ENCODE peak calls at places on chromosomes 12 and 14, in five cellular contexts. G, Y, A, J and N are unnamed samples.

GRCh38 chr14:34043627-34044372 is 92.9 kb upstream of the EGLN3 start:
- DNase-seq in A (peak), J (peak), G (peak), Y (peak), N (no peak)

GRCh38 chr12:110316861-110317260 is 35.8 kb downstream of the ATP2A2 start:
- DNase-seq in J (no peak), G (no peak), A (no peak), Y (no peak), N (peak)

GRCh38 chr12:5260086-5260485 is 171.8 kb upstream of the NTF3 start:
- DNase-seq in Y (no peak), A (no peak), G (no peak), J (no peak), N (no peak)

GRCh38 chr12:57539134-57539768 is 7.7 kb downstream of the DCTN2 start:
- DNase-seq in J (peak), G (no peak), A (no peak), Y (no peak), N (no peak)

GRCh38 chr12:91139981-91140659 is 28.8 kb upstream of the LUM start:
- DNase-seq in Y (no peak), A (no peak), G (no peak), J (no peak), N (peak)

GRCh38 chr12:52715416-52715815 is 12.1 kb upstream of the KRT77 start:
- DNase-seq in Y (no peak), G (peak), J (peak), A (peak), N (no peak)

GRCh38 chr12:99906786-99907185 is 78.0 kb downstream of the ANKS1B start:
- DNase-seq in J (no peak), G (no peak), Y (no peak), A (no peak), N (no peak)

GRCh38 chr12:58916891-58917570 is 3.3 kb downstream of the LRIG3 start:
- DNase-seq in A (no peak), J (no peak), Y (no peak), G (no peak), N (peak)

GRCh38 chr14:59582161-59582560 is 5.5 kb upstream of the CCDC175 start:
- DNase-seq in G (no peak), A (no peak), Y (no peak), J (no peak), N (no peak)

GRCh38 chr12:116423053-116423452 is 136.1 kb upstream of the MAP1LC3B2 start:
- DNase-seq in Y (no peak), G (no peak), J (no peak), A (no peak), N (peak)

GRCh38 chr14:61258985-61259384 is 22.2 kb downstream of the TMEM30B start:
- DNase-seq in A (no peak), Y (no peak), G (no peak), J (no peak), N (peak)

GRCh38 chr14:95348395-95349080 is 28.8 kb upstream of the CLMN start:
- DNase-seq in A (no peak), G (no peak), J (no peak), Y (no peak), N (no peak)

GRCh38 chr12:120199595-120200306 is 1.2 kb downstream of the RPLP0 start:
- DNase-seq in G (no peak), A (no peak), J (no peak), Y (no peak), N (peak)

GRCh38 chr12:6547987-6548386 is 7.9 kb downstream of the IFFO1 start:
- DNase-seq in A (no peak), Y (no peak), G (peak), J (peak), N (peak)

GRCh38 chr12:32727237-32727636 is 28.5 kb downstream of the YARS2 start:
- DNase-seq in Y (no peak), A (no peak), J (no peak), G (peak), N (no peak)

GRCh38 chr12:100138048-100138907 is 4.4 kb downstream of the BLTP3B start:
- DNase-seq in A (no peak), G (peak), J (no peak), Y (no peak), N (peak)

GRCh38 chr12:129101404-129101803 is 248.1 kb downstream of the GLT1D1 start:
- DNase-seq in Y (no peak), A (no peak), G (no peak), J (no peak), N (no peak)

GRCh38 chr12:131865196-131865875 is 29.1 kb upstream of the ULK1 start:
- DNase-seq in J (no peak), Y (no peak), G (peak), A (no peak), N (peak)

GRCh38 chr12:64551676-64552075 is 58.6 kb upstream of the RASSF3 start:
- DNase-seq in Y (no peak), A (no peak), G (no peak), J (no peak), N (no peak)

GRCh38 chr12:40947812-40948211 is 240.3 kb upstream of the PDZRN4 start:
- DNase-seq in G (peak), A (no peak), Y (no peak), J (no peak), N (no peak)

GRCh38 chr14:96960598-96961116 is 163.5 kb downstream of the VRK1 start:
- DNase-seq in G (no peak), J (no peak), Y (no peak), A (no peak), N (no peak)

GRCh38 chr14:103001651-103002396 is 55.5 kb downstream of the CDC42BPB start:
- DNase-seq in J (no peak), G (no peak), A (no peak), Y (peak), N (no peak)

GRCh38 chr14:39492267-39492666 is 60.0 kb upstream of the FBXO33 start:
- DNase-seq in J (no peak), Y (no peak), G (peak), A (no peak), N (peak)

GRCh38 chr12:70960484-70960883 is 39.9 kb upstream of the PTPRR start:
- DNase-seq in A (no peak), Y (no peak), G (no peak), J (no peak), N (no peak)

GRCh38 chr14:38931969-38932652 is 170.9 kb downstream of the SEC23A start:
- DNase-seq in Y (no peak), G (no peak), J (no peak), A (peak), N (no peak)

GRCh38 chr14:104267895-104268294 is 129.5 kb downstream of the KIF26A start:
- DNase-seq in G (no peak), Y (no peak), J (no peak), A (no peak), N (no peak)

GRCh38 chr12:43692064-43692463 is 66.5 kb downstream of the PUS7L start:
- DNase-seq in Y (no peak), G (no peak), A (no peak), J (no peak), N (peak)

GRCh38 chr12:115174928-115175327 is 491.0 kb upstream of the TBX3 start:
- DNase-seq in G (no peak), A (no peak), J (no peak), Y (no peak), N (no peak)

GRCh38 chr12:26845057-26845666 is 12.2 kb upstream of the ITPR2 start:
- DNase-seq in G (peak), A (peak), Y (no peak), J (no peak), N (peak)

GRCh38 chr12:14384783-14385638 is 19.5 kb downstream of the ATF7IP start:
- DNase-seq in J (peak), A (peak), Y (peak), G (peak), N (peak)

GRCh38 chr14:90959344-90959743 is 101.1 kb downstream of the RPS6KA5 start:
- DNase-seq in Y (no peak), A (no peak), J (no peak), G (no peak), N (no peak)

GRCh38 chr12:108856428-108857157 is 790 bp downstream of the SSH1 start:
- DNase-seq in G (peak), J (peak), Y (no peak), A (peak), N (peak)

GRCh38 chr12:93803408-93803807 is 126.2 kb downstream of the CRADD start:
- DNase-seq in Y (no peak), G (no peak), A (no peak), J (no peak), N (peak)

GRCh38 chr12:105445261-105446015 is 114.9 kb downstream of the C12orf75 start:
- DNase-seq in J (no peak), Y (no peak), A (peak), G (peak), N (peak)

GRCh38 chr12:105449406-105449805 is 118.9 kb downstream of the C12orf75 start:
- DNase-seq in G (no peak), J (no peak), Y (no peak), A (no peak), N (no peak)

GRCh38 chr12:105440037-105440664 is 109.7 kb downstream of the C12orf75 start:
- DNase-seq in G (no peak), J (no peak), Y (no peak), A (no peak), N (no peak)

GRCh38 chr12:105444050-105444808 is 113.7 kb downstream of the C12orf75 start:
- DNase-seq in A (no peak), J (no peak), Y (no peak), G (peak), N (peak)

DNA sequence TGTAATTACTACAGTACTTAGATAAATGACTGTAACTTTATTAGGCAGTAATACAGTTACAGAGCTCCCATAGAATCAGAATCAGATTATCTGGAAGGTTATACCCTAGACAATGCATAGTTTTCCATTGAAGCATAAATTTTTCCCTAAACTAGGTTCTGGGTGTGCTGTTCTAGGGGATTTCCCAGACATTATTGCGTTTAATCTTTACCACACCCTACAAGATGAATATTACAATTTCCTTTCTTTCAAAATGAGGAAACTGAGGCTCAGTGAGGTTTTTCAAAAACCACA is 114.3 kb downstream of the C12orf75 start:
- DNase-seq in Y (no peak), J (no peak), A (no peak), G (no peak), N (peak)
- TF ChIP-seq RFX5 in Y (no peak), J (no peak), A (no peak), G (no peak), N (no peak)

DNA sequence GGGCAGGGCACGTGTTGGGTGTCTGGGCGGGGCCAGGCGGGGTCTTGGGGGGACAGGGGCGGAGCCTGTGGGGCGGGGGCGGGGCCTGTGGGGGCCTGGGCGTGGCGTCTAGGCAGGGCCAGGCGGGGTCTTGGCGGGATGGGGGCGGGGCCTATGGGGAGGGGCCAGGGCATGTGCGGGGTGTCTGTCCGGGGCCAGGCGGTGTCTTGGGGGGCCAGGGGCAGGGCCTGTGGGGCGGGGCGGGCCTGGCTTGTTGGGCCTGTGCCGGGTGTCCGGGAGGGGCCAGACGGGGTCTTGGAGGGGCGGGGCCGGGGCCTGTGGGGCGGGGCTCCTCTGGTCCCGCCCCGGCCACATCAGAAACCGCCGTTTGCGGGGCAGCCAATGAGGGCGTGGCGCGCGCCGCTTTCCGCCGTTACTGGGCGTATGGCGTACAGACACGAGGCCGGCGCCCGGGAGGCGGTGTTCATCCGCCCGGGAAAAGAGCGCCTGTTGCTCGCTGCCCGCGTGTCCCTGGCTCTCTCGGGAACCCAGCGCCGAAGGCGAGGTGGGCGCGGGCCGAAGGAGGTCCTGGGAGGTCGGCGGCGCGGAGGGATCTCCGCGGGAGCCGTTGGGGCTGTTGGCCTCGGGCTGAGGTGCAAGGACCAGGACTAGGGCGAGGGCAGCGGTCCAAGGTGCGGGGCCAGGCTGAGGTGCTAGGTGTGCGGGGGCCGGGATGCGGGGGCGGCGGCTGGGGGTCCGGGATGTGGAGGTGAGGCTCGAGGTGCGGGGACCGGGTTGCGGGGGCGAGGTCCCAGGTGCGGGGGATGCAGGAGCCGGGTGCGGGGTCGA is at the start of gene PIWIL1:
- DNase-seq in G (no peak), Y (no peak), A (no peak), J (peak), N (no peak)
- TF ChIP-seq BHLHE40 in G (no peak), Y (no peak), A (no peak), J (no peak), N (no peak)

DNA sequence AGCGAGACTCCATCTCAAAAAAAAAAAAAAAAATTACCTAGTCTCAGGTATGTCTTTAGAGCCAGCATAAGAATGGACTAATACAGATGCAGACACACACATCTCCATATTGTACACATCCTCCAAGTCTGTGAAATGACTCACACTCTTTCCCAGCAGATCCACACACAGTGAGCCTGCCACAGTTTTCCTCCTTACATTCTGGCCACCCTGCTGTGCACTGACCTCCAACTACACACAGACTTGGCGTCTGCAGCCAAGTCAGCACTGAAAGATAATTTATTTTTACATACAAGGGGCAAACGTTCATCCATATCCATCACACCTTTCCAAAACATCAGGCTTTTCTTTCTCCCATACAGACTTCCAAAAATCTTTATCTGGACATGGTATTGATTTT is 115.9 kb downstream of the SLC25A21 start:
- DNase-seq in Y (no peak), J (no peak), A (no peak), G (peak), N (peak)
- TF ChIP-seq RFX5 in Y (no peak), J (no peak), A (no peak), G (no peak), N (no peak)

GRCh38 chr12:88628856-88629509 is 48.7 kb upstream of the KITLG start:
- DNase-seq in Y (no peak), J (no peak), G (no peak), A (no peak), N (peak)

GRCh38 chr12:88624911-88625310 is 44.6 kb upstream of the KITLG start:
- DNase-seq in G (no peak), J (no peak), A (no peak), Y (no peak), N (peak)

GRCh38 chr12:88627501-88627900 is 47.2 kb upstream of the KITLG start:
- DNase-seq in A (no peak), J (no peak), G (no peak), Y (no peak), N (peak)

GRCh38 chr12:88625316-88625715 is 45.0 kb upstream of the KITLG start:
- DNase-seq in J (no peak), A (no peak), Y (no peak), G (no peak), N (no peak)

GRCh38 chr12:88623777-88624548 is 43.7 kb upstream of the KITLG start:
- DNase-seq in G (no peak), A (no peak), J (no peak), Y (no peak), N (no peak)
- TF ChIP-seq BHLHE40 in G (no peak), A (no peak), J (no peak), Y (no peak), N (no peak)

DNA sequence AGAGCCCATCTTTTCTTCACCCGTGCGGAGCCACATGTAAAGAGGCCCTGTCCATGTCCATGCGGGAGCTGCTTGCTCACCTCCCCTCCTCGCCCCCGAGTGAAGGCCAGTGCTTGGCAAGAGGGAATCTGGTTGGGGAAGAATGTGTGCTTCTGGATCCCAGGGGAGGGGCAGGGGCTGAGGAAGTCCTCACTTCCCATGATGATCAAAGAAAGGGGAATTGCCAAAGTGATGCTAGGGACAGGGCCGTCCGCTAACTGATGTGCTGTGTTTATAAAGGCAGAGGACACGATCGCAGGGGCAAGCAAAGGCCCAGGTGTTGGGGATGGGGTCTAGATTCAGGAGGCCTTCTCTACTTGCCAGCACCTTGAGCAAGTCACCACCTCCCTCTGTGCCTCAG is 137.4 kb upstream of the PRMT8 start:
- DNase-seq in J (no peak), G (no peak), A (no peak), Y (no peak), N (no peak)
- TF ChIP-seq RFX5 in J (no peak), G (no peak), A (no peak), Y (no peak), N (no peak)

DNA sequence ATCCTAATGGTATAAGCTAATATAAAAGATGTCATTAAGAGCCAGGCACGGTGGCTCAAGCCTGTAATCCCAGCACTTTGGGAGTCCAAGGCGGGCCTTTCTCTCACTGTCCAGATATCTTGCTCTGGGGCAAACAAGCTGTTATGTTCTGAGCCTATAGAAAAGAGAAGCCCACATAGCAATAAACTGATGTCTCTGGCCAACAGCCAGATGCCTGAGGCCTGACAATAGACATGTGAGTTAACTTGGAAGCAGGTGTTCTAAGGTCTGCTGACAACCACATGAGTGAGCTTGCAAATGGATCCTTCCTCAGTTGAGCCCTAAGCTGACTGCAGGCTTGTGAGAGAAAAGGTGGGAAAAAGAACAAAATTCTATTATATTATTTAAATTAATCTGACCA is 25.0 kb downstream of the YAF2 start:
- DNase-seq in G (no peak), Y (no peak), A (no peak), J (no peak), N (peak)
- TF ChIP-seq BHLHE40 in G (no peak), Y (no peak), A (no peak), J (no peak), N (no peak)